ENCODE peak calls at places on chromosomes 5 and 9, in eight cellular contexts. P, O, I, R, M, B, T and S are unnamed samples.

GRCh38 chr9:106622148-106622547 is 240.8 kb upstream of the ZNF462 start:
- DNase-seq in R (no peak), B (peak; percentile 32), M (no peak), P (no peak), I (no peak), O (no peak), T (peak; percentile 4), S (no peak)

GRCh38 chr5:67640011-67640410 is 443.4 kb upstream of the CD180 start:
- DNase-seq in M (no peak), I (no peak), O (no peak), B (no peak), T (no peak), P (no peak), R (no peak), S (no peak)

GRCh38 chr9:129381481-129381957 is 203.5 kb upstream of the IER5L start:
- DNase-seq in M (no peak), I (no peak), O (peak; percentile 38), R (no peak), B (no peak), T (no peak), P (no peak), S (no peak)

GRCh38 chr9:110126457-110126856 is 81.5 kb downstream of the C9orf152 start:
- DNase-seq in T (peak; percentile 51), O (no peak), R (peak; percentile 30), B (no peak), M (no peak), I (no peak), P (no peak), S (no peak)

GRCh38 chr5:149172261-149172660 is 31.0 kb downstream of the ABLIM3 start:
- DNase-seq in R (peak; percentile 27), O (no peak), M (no peak), P (no peak), B (no peak), T (peak; percentile 27), I (peak; percentile 81), S (no peak)

GRCh38 chr5:131541071-131541470 is 94.0 kb downstream of the RAPGEF6 start:
- DNase-seq in R (no peak), M (no peak), I (no peak), B (no peak), O (no peak), T (no peak), P (no peak), S (no peak)

GRCh38 chr9:33161589-33162132 is 5.5 kb downstream of the B4GALT1 start:
- DNase-seq in P (no peak), B (no peak), I (no peak), M (peak; percentile 39), T (peak; percentile 54), R (no peak), O (no peak), S (no peak)

GRCh38 chr5:135426102-135427082 is 20.8 kb downstream of the DCANP1 start:
- DNase-seq in B (peak; percentile 58), O (no peak), I (no peak), P (no peak), M (no peak), R (peak; percentile 75), T (peak; percentile 65), S (peak; percentile 17)

GRCh38 chr5:159101689-159102088 is 2.0 kb upstream of the EBF1 start:
- DNase-seq in R (no peak), M (no peak), P (no peak), O (no peak), B (no peak), T (no peak), I (no peak), S (no peak)

GRCh38 chr5:2109566-2109965 is 226.8 kb upstream of the IRX4 start:
- DNase-seq in I (no peak), R (no peak), P (no peak), M (no peak), T (no peak), B (peak; percentile 53), O (no peak), S (no peak)

GRCh38 chr9:133508046-133508445 is 16.7 kb downstream of the MYMK start:
- DNase-seq in B (no peak), I (no peak), O (no peak), P (no peak), T (no peak), M (no peak), R (no peak), S (no peak)

GRCh38 chr5:83453937-83454336 is 17.6 kb upstream of the VCAN start:
- DNase-seq in M (no peak), R (no peak), B (no peak), O (no peak), I (no peak), P (no peak), T (no peak), S (no peak)

GRCh38 chr9:114002271-114002985 is 75.7 kb downstream of the AMBP start:
- DNase-seq in I (peak; percentile 32), B (no peak), M (no peak), P (no peak), T (no peak), O (no peak), R (no peak), S (no peak)

DNA sequence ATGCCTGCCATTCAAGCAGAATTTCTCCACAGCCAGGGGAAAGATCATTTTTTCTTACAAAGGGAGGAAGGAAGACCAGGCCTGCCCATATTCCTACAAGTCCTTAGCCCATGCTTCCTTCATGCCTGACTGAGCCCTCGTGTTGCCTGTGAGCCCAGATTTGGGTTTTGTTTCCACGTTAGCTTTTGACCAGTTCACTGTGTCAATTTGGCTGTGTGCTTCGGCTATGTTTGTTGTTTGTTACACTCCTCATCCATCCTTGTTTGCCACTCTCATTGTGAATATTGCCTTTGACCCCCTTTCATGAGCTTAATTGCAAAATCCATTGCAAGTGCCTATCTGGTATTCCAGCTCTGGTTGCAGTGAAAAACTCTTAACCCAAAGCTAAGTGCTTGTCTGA is 84.7 kb upstream of the RIOK2 start:
- DNase-seq in T (no peak), I (no peak), O (no peak), P (no peak), B (no peak), M (no peak), R (no peak), S (no peak)
- H3K27ac ChIP-seq in T (no peak overlapping the region), I (no peak overlapping the region), O (no peak overlapping the region), P (no peak overlapping the region), B (no peak overlapping the region), M (no peak overlapping the region), R (no peak overlapping the region), S (no peak overlapping the region)

GRCh38 chr5:160166069-160166972 is 47.1 kb upstream of the PWWP2A start:
- DNase-seq in I (no peak), M (no peak), P (no peak), B (peak; percentile 61), T (no peak), O (no peak), R (no peak), S (no peak)
- H3K4me1 ChIP-seq in I (peaks cover 39% of the 10 kb centered on the region), M (no peaks in the 10 kb centered on the region), P (peaks cover 24% of the 10 kb centered on the region), B (peaks cover 28% of the 10 kb centered on the region), T (peaks cover 22% of the 10 kb centered on the region), O (no peaks in the 10 kb centered on the region), R (no peaks in the 10 kb centered on the region), S (no peaks in the 10 kb centered on the region)

DNA sequence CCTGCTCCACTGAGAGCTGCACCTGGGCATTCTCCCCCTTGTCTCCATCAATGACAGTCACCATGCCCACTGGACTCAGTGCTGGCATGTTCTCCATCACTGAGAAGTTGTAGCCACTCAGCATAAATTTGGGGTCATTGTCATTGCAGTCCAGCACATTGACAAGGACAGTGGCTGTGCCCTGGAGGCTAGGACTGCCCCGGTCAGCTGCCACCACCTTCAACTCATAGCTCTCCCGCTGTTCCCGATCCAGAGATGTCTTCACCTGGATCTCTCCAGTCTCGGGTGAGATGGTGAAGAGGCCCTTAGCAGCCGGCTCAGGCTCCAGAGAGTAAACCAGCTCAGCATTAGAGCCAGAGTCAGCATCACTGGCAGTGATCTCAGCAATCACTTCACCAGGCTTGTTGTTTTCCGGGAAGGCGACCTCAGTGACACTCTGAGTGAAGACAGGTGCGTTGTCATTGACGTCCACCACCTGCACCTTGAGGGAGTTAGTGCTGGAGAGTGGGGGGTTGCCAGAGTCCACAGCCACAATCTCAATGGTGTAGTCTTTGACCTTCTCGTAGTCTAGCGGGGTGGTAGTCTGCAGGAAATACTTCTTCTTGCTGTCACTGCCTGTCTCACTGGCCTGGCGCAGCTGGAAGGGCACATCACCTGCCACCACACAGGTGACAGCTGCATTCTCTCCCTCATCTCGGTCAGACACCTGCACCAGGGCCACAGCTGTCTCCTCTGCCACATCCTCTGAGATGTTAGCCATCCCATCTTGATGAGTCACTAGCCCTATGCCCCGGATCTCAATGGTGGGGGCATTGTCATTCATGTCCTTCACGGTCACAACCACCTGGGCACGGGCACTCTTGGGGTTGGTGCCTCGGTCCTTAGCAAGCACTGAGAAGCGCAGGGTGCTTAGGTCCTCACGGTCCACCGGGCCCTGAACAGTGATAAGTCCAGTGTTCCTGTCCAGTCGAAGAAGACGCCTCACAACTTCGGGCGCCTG is 13.5 kb downstream of the PCDH1 start:
- DNase-seq in R (no peak), I (no peak), O (no peak), B (no peak), T (no peak), M (no peak), P (no peak), S (no peak)
- H3K4me3 ChIP-seq in R (no peak overlapping the region), I (no peak overlapping the region), O (no peak overlapping the region), B (no peak overlapping the region), T (no peak overlapping the region), M (no peak overlapping the region), P (no peak overlapping the region), S (no peak overlapping the region)

GRCh38 chr5:32222723-32223470 is 48.8 kb upstream of the GOLPH3 start:
- DNase-seq in B (no peak), I (no peak), R (no peak), M (no peak), P (no peak), O (no peak), T (no peak), S (no peak)

GRCh38 chr5:32223972-32224608 is 50.0 kb upstream of the GOLPH3 start:
- DNase-seq in I (peak; percentile 53), M (no peak), B (peak; percentile 27), P (no peak), O (no peak), R (no peak), T (peak; percentile 48), S (no peak)

GRCh38 chr5:32228816-32229215 is 54.7 kb upstream of the GOLPH3 start:
- DNase-seq in M (no peak), B (no peak), O (no peak), R (no peak), T (no peak), I (no peak), P (no peak), S (no peak)

GRCh38 chr5:32229586-32229985 is 55.5 kb upstream of the GOLPH3 start:
- DNase-seq in T (no peak), R (no peak), P (no peak), M (no peak), B (no peak), O (no peak), I (no peak), S (no peak)

DNA sequence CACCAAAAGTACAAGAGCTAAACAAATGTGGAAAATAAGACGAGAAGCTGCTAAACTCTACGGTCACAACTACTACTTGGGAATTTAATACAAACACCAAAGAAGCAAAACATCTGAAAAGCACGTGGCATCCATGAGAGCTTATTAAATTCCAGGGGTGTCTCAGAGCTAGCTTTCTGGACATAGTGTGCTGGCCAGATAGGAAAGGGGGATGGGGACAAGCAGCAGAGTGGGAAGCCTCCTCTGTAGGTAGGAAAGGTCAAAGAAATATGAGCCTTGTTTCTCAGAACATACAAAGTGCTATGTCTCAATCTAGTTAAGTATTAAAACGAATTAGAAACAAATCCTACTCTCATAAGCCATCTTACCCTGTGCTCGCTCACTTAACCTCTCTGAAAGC is 51.3 kb upstream of the GOLPH3 start:
- DNase-seq in O (no peak), R (no peak), T (peak; percentile 44), P (no peak), B (no peak), I (no peak), M (no peak), S (no peak)
- H3K27ac ChIP-seq in O (peak overlapping the region; percentile 44), R (no peak overlapping the region), T (peak overlapping the region; percentile 87), P (peak overlapping the region; percentile 38), B (no peak overlapping the region), I (no peak overlapping the region), M (no peak overlapping the region), S (no peak overlapping the region)